ENCODE peak calls at places on chromosome 17, in nine cellular contexts. One of them, this sample, is unnamed.

GRCh38 chr17:56114469-56114868 is 38.8 kb upstream of the ANKFN1 start:
- DNase-seq in HCEC 1CT: no peak
- DNase-seq in RPMI8226: no peak
- DNase-seq in HFFc6: no peak
- DNase-seq in NCI-H460: no peak
- DNase-seq in neuronal stem cell: no peak
- DNase-seq in activated CD4-positive, CD25-positive, alpha-beta regulatory T cell treated with anti-CD3 and anti-CD28 coated beads, Interleukin-2, amount 50 U/mL, for 16 hours: no peak
- DNase-seq in activated T-cell treated with anti-CD3 and anti-CD28 coated beads for 4 hours: no peak
- DNase-seq in C1 segment of cervical spinal cord: no peak
- DNase-seq in this sample: no peak

GRCh38 chr17:67658265-67658664 is 59.5 kb upstream of the NOL11 start:
- DNase-seq in HCEC 1CT: no peak
- DNase-seq in RPMI8226: no peak
- DNase-seq in HFFc6: no peak
- DNase-seq in NCI-H460: no peak
- DNase-seq in neuronal stem cell: no peak
- DNase-seq in activated CD4-positive, CD25-positive, alpha-beta regulatory T cell treated with anti-CD3 and anti-CD28 coated beads, Interleukin-2, amount 50 U/mL, for 16 hours: no peak
- DNase-seq in activated T-cell treated with anti-CD3 and anti-CD28 coated beads for 4 hours: no peak
- DNase-seq in C1 segment of cervical spinal cord: no peak
- DNase-seq in this sample: no peak

GRCh38 chr17:53490447-53490968 is 332.2 kb upstream of the KIF2B start:
- DNase-seq in HCEC 1CT: no peak
- DNase-seq in RPMI8226: no peak
- DNase-seq in HFFc6: no peak
- DNase-seq in NCI-H460: no peak
- DNase-seq in neuronal stem cell: no peak
- DNase-seq in activated CD4-positive, CD25-positive, alpha-beta regulatory T cell treated with anti-CD3 and anti-CD28 coated beads, Interleukin-2, amount 50 U/mL, for 16 hours: no peak
- DNase-seq in activated T-cell treated with anti-CD3 and anti-CD28 coated beads for 4 hours: no peak
- DNase-seq in C1 segment of cervical spinal cord: no peak
- DNase-seq in this sample: no peak

GRCh38 chr17:28616281-28616680 is 2.3 kb upstream of the RSKR start:
- DNase-seq in HCEC 1CT: no peak
- DNase-seq in RPMI8226: no peak
- DNase-seq in HFFc6: no peak
- DNase-seq in NCI-H460: no peak
- DNase-seq in neuronal stem cell: no peak
- DNase-seq in activated CD4-positive, CD25-positive, alpha-beta regulatory T cell treated with anti-CD3 and anti-CD28 coated beads, Interleukin-2, amount 50 U/mL, for 16 hours: no peak
- DNase-seq in activated T-cell treated with anti-CD3 and anti-CD28 coated beads for 4 hours: no peak
- DNase-seq in C1 segment of cervical spinal cord: no peak
- DNase-seq in this sample: no peak

GRCh38 chr17:74631468-74632195 is 8.1 kb upstream of the CD300E start:
- DNase-seq in HCEC 1CT: no peak
- DNase-seq in RPMI8226: peak
- DNase-seq in HFFc6: no peak
- DNase-seq in NCI-H460: no peak
- DNase-seq in neuronal stem cell: no peak
- DNase-seq in activated CD4-positive, CD25-positive, alpha-beta regulatory T cell treated with anti-CD3 and anti-CD28 coated beads, Interleukin-2, amount 50 U/mL, for 16 hours: no peak
- DNase-seq in activated T-cell treated with anti-CD3 and anti-CD28 coated beads for 4 hours: no peak
- DNase-seq in C1 segment of cervical spinal cord: no peak
- DNase-seq in this sample: no peak

GRCh38 chr17:81860756-81861568 is 627 bp upstream of the P4HB start:
- DNase-seq in HCEC 1CT: peak
- DNase-seq in RPMI8226: peak
- DNase-seq in HFFc6: peak
- DNase-seq in NCI-H460: peak
- DNase-seq in neuronal stem cell: peak
- DNase-seq in activated CD4-positive, CD25-positive, alpha-beta regulatory T cell treated with anti-CD3 and anti-CD28 coated beads, Interleukin-2, amount 50 U/mL, for 16 hours: peak
- DNase-seq in activated T-cell treated with anti-CD3 and anti-CD28 coated beads for 4 hours: peak
- DNase-seq in C1 segment of cervical spinal cord: peak
- DNase-seq in this sample: peak

GRCh38 chr17:81665205-81666091 is 957 bp downstream of the OXLD1 start:
- DNase-seq in HCEC 1CT: peak
- DNase-seq in RPMI8226: peak
- DNase-seq in HFFc6: no peak
- DNase-seq in NCI-H460: no peak
- DNase-seq in neuronal stem cell: no peak
- DNase-seq in activated CD4-positive, CD25-positive, alpha-beta regulatory T cell treated with anti-CD3 and anti-CD28 coated beads, Interleukin-2, amount 50 U/mL, for 16 hours: no peak
- DNase-seq in activated T-cell treated with anti-CD3 and anti-CD28 coated beads for 4 hours: peak
- DNase-seq in C1 segment of cervical spinal cord: no peak
- DNase-seq in this sample: no peak

GRCh38 chr17:40548982-40549680 is 16.1 kb downstream of the CCR7 start:
- DNase-seq in HCEC 1CT: peak
- DNase-seq in RPMI8226: no peak
- DNase-seq in HFFc6: peak
- DNase-seq in NCI-H460: peak
- DNase-seq in neuronal stem cell: no peak
- DNase-seq in activated CD4-positive, CD25-positive, alpha-beta regulatory T cell treated with anti-CD3 and anti-CD28 coated beads, Interleukin-2, amount 50 U/mL, for 16 hours: no peak
- DNase-seq in activated T-cell treated with anti-CD3 and anti-CD28 coated beads for 4 hours: no peak
- DNase-seq in C1 segment of cervical spinal cord: no peak
- DNase-seq in this sample: peak

GRCh38 chr17:44086364-44087311 is 16.1 kb downstream of the G6PC3 start:
- DNase-seq in HCEC 1CT: peak
- DNase-seq in RPMI8226: no peak
- DNase-seq in HFFc6: peak
- DNase-seq in NCI-H460: peak
- DNase-seq in neuronal stem cell: peak
- DNase-seq in activated CD4-positive, CD25-positive, alpha-beta regulatory T cell treated with anti-CD3 and anti-CD28 coated beads, Interleukin-2, amount 50 U/mL, for 16 hours: peak
- DNase-seq in activated T-cell treated with anti-CD3 and anti-CD28 coated beads for 4 hours: peak
- DNase-seq in C1 segment of cervical spinal cord: no peak
- DNase-seq in this sample: peak

GRCh38 chr17:81516439-81516838 is 3.8 kb upstream of the ACTG1 start:
- DNase-seq in HCEC 1CT: no peak
- DNase-seq in RPMI8226: no peak
- DNase-seq in HFFc6: no peak
- DNase-seq in NCI-H460: no peak
- DNase-seq in neuronal stem cell: no peak
- DNase-seq in activated CD4-positive, CD25-positive, alpha-beta regulatory T cell treated with anti-CD3 and anti-CD28 coated beads, Interleukin-2, amount 50 U/mL, for 16 hours: no peak
- DNase-seq in activated T-cell treated with anti-CD3 and anti-CD28 coated beads for 4 hours: no peak
- DNase-seq in C1 segment of cervical spinal cord: no peak
- DNase-seq in this sample: no peak

GRCh38 chr17:6162892-6163291 is 92.7 kb downstream of the WSCD1 start:
- DNase-seq in HCEC 1CT: no peak
- DNase-seq in RPMI8226: peak
- DNase-seq in HFFc6: no peak
- DNase-seq in NCI-H460: no peak
- DNase-seq in neuronal stem cell: no peak
- DNase-seq in activated CD4-positive, CD25-positive, alpha-beta regulatory T cell treated with anti-CD3 and anti-CD28 coated beads, Interleukin-2, amount 50 U/mL, for 16 hours: no peak
- DNase-seq in activated T-cell treated with anti-CD3 and anti-CD28 coated beads for 4 hours: no peak
- DNase-seq in C1 segment of cervical spinal cord: no peak
- DNase-seq in this sample: no peak

GRCh38 chr17:31511176-31511540 is 119.7 kb downstream of the RAB11FIP4 start:
- DNase-seq in HCEC 1CT: no peak
- DNase-seq in RPMI8226: peak
- DNase-seq in HFFc6: no peak
- DNase-seq in NCI-H460: no peak
- DNase-seq in neuronal stem cell: no peak
- DNase-seq in activated CD4-positive, CD25-positive, alpha-beta regulatory T cell treated with anti-CD3 and anti-CD28 coated beads, Interleukin-2, amount 50 U/mL, for 16 hours: no peak
- DNase-seq in activated T-cell treated with anti-CD3 and anti-CD28 coated beads for 4 hours: no peak
- DNase-seq in C1 segment of cervical spinal cord: peak
- DNase-seq in this sample: no peak

GRCh38 chr17:49468827-49469385 is 26.2 kb upstream of the NGFR start:
- DNase-seq in HCEC 1CT: no peak
- DNase-seq in RPMI8226: no peak
- DNase-seq in HFFc6: no peak
- DNase-seq in NCI-H460: no peak
- DNase-seq in neuronal stem cell: no peak
- DNase-seq in activated CD4-positive, CD25-positive, alpha-beta regulatory T cell treated with anti-CD3 and anti-CD28 coated beads, Interleukin-2, amount 50 U/mL, for 16 hours: no peak
- DNase-seq in activated T-cell treated with anti-CD3 and anti-CD28 coated beads for 4 hours: no peak
- DNase-seq in C1 segment of cervical spinal cord: no peak
- DNase-seq in this sample: no peak

GRCh38 chr17:4872786-4873185 is 26.6 kb upstream of the C17orf107 start:
- DNase-seq in HCEC 1CT: no peak
- DNase-seq in RPMI8226: no peak
- DNase-seq in HFFc6: no peak
- DNase-seq in NCI-H460: no peak
- DNase-seq in neuronal stem cell: no peak
- DNase-seq in activated CD4-positive, CD25-positive, alpha-beta regulatory T cell treated with anti-CD3 and anti-CD28 coated beads, Interleukin-2, amount 50 U/mL, for 16 hours: no peak
- DNase-seq in activated T-cell treated with anti-CD3 and anti-CD28 coated beads for 4 hours: no peak
- DNase-seq in C1 segment of cervical spinal cord: peak
- DNase-seq in this sample: no peak

GRCh38 chr17:61406871-61407210 is 7.2 kb downstream of the TBX2 start:
- DNase-seq in HCEC 1CT: no peak
- DNase-seq in RPMI8226: no peak
- DNase-seq in HFFc6: no peak
- DNase-seq in NCI-H460: no peak
- DNase-seq in neuronal stem cell: no peak
- DNase-seq in activated CD4-positive, CD25-positive, alpha-beta regulatory T cell treated with anti-CD3 and anti-CD28 coated beads, Interleukin-2, amount 50 U/mL, for 16 hours: no peak
- DNase-seq in activated T-cell treated with anti-CD3 and anti-CD28 coated beads for 4 hours: no peak
- DNase-seq in C1 segment of cervical spinal cord: no peak
- DNase-seq in this sample: no peak

This sample was measured in mesothelial cell of epicardium.